ENCODE peak calls at places on chromosomes 12 and 14, in five cellular contexts. One of them, this sample, is unnamed.

GRCh38 chr12:129887047-129887568 is 16.7 kb downstream of the TMEM132D start:
- DNase-seq in NCI-H510A treated with DMSO at 0.1 percent for 48 hours: peak
- DNase-seq in LHCN-M2: no peak
- DNase-seq in COR-L47: peak
- DNase-seq in PC-9: no peak
- DNase-seq in this sample: no peak

GRCh38 chr14:92519246-92520101 is 5.9 kb downstream of the RIN3 start:
- DNase-seq in LHCN-M2: no peak
- DNase-seq in PC-9: no peak
- DNase-seq in COR-L47: no peak
- DNase-seq in NCI-H510A treated with DMSO at 0.1 percent for 48 hours: no peak
- DNase-seq in this sample: no peak

GRCh38 chr14:58749066-58749669 is 111.4 kb downstream of the DACT1 start:
- DNase-seq in LHCN-M2: peak
- DNase-seq in NCI-H510A treated with DMSO at 0.1 percent for 48 hours: peak
- DNase-seq in PC-9: no peak
- DNase-seq in COR-L47: no peak
- DNase-seq in this sample: peak

GRCh38 chr14:30002859-30003258 is 75.2 kb upstream of the PRKD1 start:
- DNase-seq in COR-L47: no peak
- DNase-seq in LHCN-M2: no peak
- DNase-seq in PC-9: no peak
- DNase-seq in NCI-H510A treated with DMSO at 0.1 percent for 48 hours: no peak
- DNase-seq in this sample: no peak

GRCh38 chr14:101102875-101103274 is 199.4 kb upstream of the RTL1 start:
- DNase-seq in COR-L47: no peak
- DNase-seq in PC-9: no peak
- DNase-seq in NCI-H510A treated with DMSO at 0.1 percent for 48 hours: no peak
- DNase-seq in LHCN-M2: no peak
- DNase-seq in this sample: peak

GRCh38 chr14:100246136-100246535 is 7.2 kb downstream of the YY1 start:
- DNase-seq in NCI-H510A treated with DMSO at 0.1 percent for 48 hours: no peak
- DNase-seq in COR-L47: no peak
- DNase-seq in PC-9: no peak
- DNase-seq in LHCN-M2: no peak
- DNase-seq in this sample: no peak

GRCh38 chr12:124454735-124455134 is 112.7 kb downstream of the NCOR2 start:
- DNase-seq in COR-L47: no peak
- DNase-seq in NCI-H510A treated with DMSO at 0.1 percent for 48 hours: no peak
- DNase-seq in PC-9: no peak
- DNase-seq in LHCN-M2: peak
- DNase-seq in this sample: no peak

GRCh38 chr12:132955094-132955932 is 793 bp downstream of the ZNF605 start:
- DNase-seq in PC-9: peak
- DNase-seq in LHCN-M2: peak
- DNase-seq in NCI-H510A treated with DMSO at 0.1 percent for 48 hours: peak
- DNase-seq in COR-L47: no peak
- DNase-seq in this sample: peak

GRCh38 chr12:29561736-29562135 is 64.2 kb upstream of the OVCH1 start:
- DNase-seq in LHCN-M2: peak
- DNase-seq in COR-L47: no peak
- DNase-seq in PC-9: no peak
- DNase-seq in NCI-H510A treated with DMSO at 0.1 percent for 48 hours: no peak
- DNase-seq in this sample: no peak

GRCh38 chr12:102421801-102422583 is 58.4 kb downstream of the IGF1 start:
- DNase-seq in COR-L47: no peak
- DNase-seq in NCI-H510A treated with DMSO at 0.1 percent for 48 hours: peak
- DNase-seq in PC-9: no peak
- DNase-seq in LHCN-M2: no peak
- DNase-seq in this sample: no peak

GRCh38 chr12:32047357-32047828 is 59.3 kb upstream of the BICD1 start:
- DNase-seq in LHCN-M2: no peak
- DNase-seq in NCI-H510A treated with DMSO at 0.1 percent for 48 hours: no peak
- DNase-seq in PC-9: no peak
- DNase-seq in COR-L47: no peak
- DNase-seq in this sample: no peak

GRCh38 chr12:6425588-6426531 is 18.9 kb upstream of the CD27 start:
- DNase-seq in LHCN-M2: no peak
- DNase-seq in PC-9: no peak
- DNase-seq in COR-L47: no peak
- DNase-seq in NCI-H510A treated with DMSO at 0.1 percent for 48 hours: no peak
- DNase-seq in this sample: peak

GRCh38 chr12:102601621-102602020 is 121.3 kb upstream of the IGF1 start:
- DNase-seq in PC-9: no peak
- DNase-seq in LHCN-M2: no peak
- DNase-seq in COR-L47: no peak
- DNase-seq in NCI-H510A treated with DMSO at 0.1 percent for 48 hours: no peak
- DNase-seq in this sample: no peak

GRCh38 chr12:13425766-13426165 is 229.2 kb downstream of the EMP1 start:
- DNase-seq in PC-9: no peak
- DNase-seq in LHCN-M2: peak
- DNase-seq in NCI-H510A treated with DMSO at 0.1 percent for 48 hours: no peak
- DNase-seq in COR-L47: no peak
- DNase-seq in this sample: no peak

GRCh38 chr14:80664576-80664975 is 277.0 kb downstream of the CEP128 start:
- DNase-seq in LHCN-M2: no peak
- DNase-seq in COR-L47: no peak
- DNase-seq in NCI-H510A treated with DMSO at 0.1 percent for 48 hours: no peak
- DNase-seq in PC-9: no peak
- DNase-seq in this sample: no peak

GRCh38 chr14:104973215-104974145 is 4.7 kb downstream of the AHNAK2 start:
- DNase-seq in PC-9: peak
- DNase-seq in COR-L47: peak
- DNase-seq in NCI-H510A treated with DMSO at 0.1 percent for 48 hours: no peak
- DNase-seq in LHCN-M2: peak
- DNase-seq in this sample: no peak

GRCh38 chr12:49200882-49201594 is 12.2 kb upstream of the TUBA1A start:
- DNase-seq in COR-L47: peak
- DNase-seq in NCI-H510A treated with DMSO at 0.1 percent for 48 hours: peak
- DNase-seq in PC-9: peak
- DNase-seq in LHCN-M2: peak
- DNase-seq in this sample: peak

GRCh38 chr12:56988207-56988739 is 18.1 kb downstream of the ZBTB39 start:
- DNase-seq in COR-L47: no peak
- DNase-seq in NCI-H510A treated with DMSO at 0.1 percent for 48 hours: no peak
- DNase-seq in PC-9: no peak
- DNase-seq in LHCN-M2: no peak
- DNase-seq in this sample: no peak

GRCh38 chr12:119692410-119692809 is 24.5 kb downstream of the PRKAB1 start:
- DNase-seq in LHCN-M2: peak
- DNase-seq in COR-L47: peak
- DNase-seq in PC-9: no peak
- DNase-seq in NCI-H510A treated with DMSO at 0.1 percent for 48 hours: no peak
- DNase-seq in this sample: no peak

GRCh38 chr12:12999276-12999958 is 648 bp downstream of the HEBP1 start:
- DNase-seq in PC-9: no peak
- DNase-seq in LHCN-M2: no peak
- DNase-seq in NCI-H510A treated with DMSO at 0.1 percent for 48 hours: peak
- DNase-seq in COR-L47: no peak
- DNase-seq in this sample: no peak

GRCh38 chr14:101844219-101844618 is 82.7 kb downstream of the PPP2R5C start:
- DNase-seq in NCI-H510A treated with DMSO at 0.1 percent for 48 hours: no peak
- DNase-seq in COR-L47: no peak
- DNase-seq in PC-9: no peak
- DNase-seq in LHCN-M2: no peak
- DNase-seq in this sample: no peak

GRCh38 chr12:124509676-124510300 is 57.6 kb downstream of the NCOR2 start:
- DNase-seq in COR-L47: no peak
- DNase-seq in PC-9: peak
- DNase-seq in LHCN-M2: peak
- DNase-seq in NCI-H510A treated with DMSO at 0.1 percent for 48 hours: no peak
- DNase-seq in this sample: no peak

GRCh38 chr14:104684449-104684821 is 5.0 kb upstream of the INF2 start:
- DNase-seq in COR-L47: no peak
- DNase-seq in PC-9: no peak
- DNase-seq in LHCN-M2: no peak
- DNase-seq in NCI-H510A treated with DMSO at 0.1 percent for 48 hours: no peak
- DNase-seq in this sample: no peak

GRCh38 chr12:124432376-124432775 is 135.0 kb downstream of the NCOR2 start:
- DNase-seq in PC-9: no peak
- DNase-seq in COR-L47: no peak
- DNase-seq in NCI-H510A treated with DMSO at 0.1 percent for 48 hours: no peak
- DNase-seq in LHCN-M2: no peak
- DNase-seq in this sample: no peak

GRCh38 chr12:1972856-1973317 is 31.4 kb downstream of the DCP1B start:
- DNase-seq in COR-L47: no peak
- DNase-seq in PC-9: no peak
- DNase-seq in LHCN-M2: no peak
- DNase-seq in NCI-H510A treated with DMSO at 0.1 percent for 48 hours: no peak
- DNase-seq in this sample: no peak

GRCh38 chr14:94330432-94330831 is 7.3 kb upstream of the SERPINA6 start:
- DNase-seq in PC-9: no peak
- DNase-seq in COR-L47: no peak
- DNase-seq in NCI-H510A treated with DMSO at 0.1 percent for 48 hours: no peak
- DNase-seq in LHCN-M2: no peak
- DNase-seq in this sample: no peak

GRCh38 chr12:104828015-104828414 is 130.1 kb downstream of the SLC41A2 start:
- DNase-seq in NCI-H510A treated with DMSO at 0.1 percent for 48 hours: no peak
- DNase-seq in PC-9: no peak
- DNase-seq in LHCN-M2: no peak
- DNase-seq in COR-L47: no peak
- DNase-seq in this sample: no peak

GRCh38 chr12:20415013-20415412 is 46.7 kb downstream of the PDE3A start:
- DNase-seq in PC-9: no peak
- DNase-seq in LHCN-M2: peak
- DNase-seq in NCI-H510A treated with DMSO at 0.1 percent for 48 hours: no peak
- DNase-seq in COR-L47: no peak
- DNase-seq in this sample: no peak

GRCh38 chr14:27688823-27689444 is 1077.7 kb upstream of the FOXG1 start:
- DNase-seq in LHCN-M2: no peak
- DNase-seq in PC-9: no peak
- DNase-seq in COR-L47: no peak
- DNase-seq in NCI-H510A treated with DMSO at 0.1 percent for 48 hours: no peak
- DNase-seq in this sample: no peak

GRCh38 chr12:13044859-13045384 is 741 bp downstream of the FAM234B start:
- DNase-seq in PC-9: no peak
- DNase-seq in NCI-H510A treated with DMSO at 0.1 percent for 48 hours: no peak
- DNase-seq in LHCN-M2: no peak
- DNase-seq in COR-L47: no peak
- DNase-seq in this sample: peak